ENCODE peak calls at places on chromosomes 7 and 10, in four cellular contexts. One of them, this sample, is unnamed.

GRCh38 chr7:47503283-47503682 is 78.6 kb downstream of the TNS3 start:
- DNase-seq in HepG2: no peak
- DNase-seq in K562: no peak
- DNase-seq in GM12878: no peak
- DNase-seq in this sample: no peak

GRCh38 chr10:55631071-55631654 is 729.9 kb downstream of the ZWINT start:
- DNase-seq in HepG2: no peak
- DNase-seq in K562: peak
- DNase-seq in GM12878: no peak
- DNase-seq in this sample: peak

GRCh38 chr10:30231071-30231652 is 117.9 kb downstream of the MTPAP start:
- DNase-seq in HepG2: peak
- DNase-seq in K562: no peak
- DNase-seq in GM12878: no peak
- DNase-seq in this sample: no peak

GRCh38 chr10:43823237-43823605 is 174.5 kb upstream of the ZNF32 start:
- DNase-seq in HepG2: no peak
- DNase-seq in K562: no peak
- DNase-seq in GM12878: no peak
- DNase-seq in this sample: no peak

GRCh38 chr7:129078455-129078854 is 23.5 kb upstream of the TNPO3 start:
- DNase-seq in HepG2: no peak
- DNase-seq in K562: no peak
- DNase-seq in GM12878: no peak
- DNase-seq in this sample: no peak

GRCh38 chr10:130778166-130778545 is 533.4 kb downstream of the TCERG1L start:
- DNase-seq in HepG2: no peak
- DNase-seq in K562: no peak
- DNase-seq in GM12878: no peak
- DNase-seq in this sample: no peak

GRCh38 chr10:93495654-93496321 is 624 bp upstream of the CEP55 start:
- DNase-seq in HepG2: peak
- DNase-seq in K562: peak
- DNase-seq in GM12878: no peak
- DNase-seq in this sample: peak

GRCh38 chr10:71727429-71728217 is 8.0 kb upstream of the C10orf105 start:
- DNase-seq in HepG2: peak
- DNase-seq in K562: peak
- DNase-seq in GM12878: peak
- DNase-seq in this sample: no peak

GRCh38 chr7:96936621-96937020 is 68.7 kb upstream of the DLX6 start:
- DNase-seq in HepG2: no peak
- DNase-seq in K562: no peak
- DNase-seq in GM12878: no peak
- DNase-seq in this sample: no peak

GRCh38 chr7:2008101-2008935 is 224.4 kb downstream of the MAD1L1 start:
- DNase-seq in HepG2: no peak
- DNase-seq in K562: no peak
- DNase-seq in GM12878: no peak
- DNase-seq in this sample: no peak

GRCh38 chr7:83366629-83367028 is 203.9 kb upstream of the PCLO start:
- DNase-seq in HepG2: no peak
- DNase-seq in K562: no peak
- DNase-seq in GM12878: no peak
- DNase-seq in this sample: no peak

GRCh38 chr10:1532636-1533035 is 204.7 kb downstream of the ADARB2 start:
- DNase-seq in HepG2: no peak
- DNase-seq in K562: no peak
- DNase-seq in GM12878: no peak
- DNase-seq in this sample: no peak

GRCh38 chr10:102261842-102262241 is 16.5 kb downstream of the GBF1 start:
- DNase-seq in HepG2: no peak
- DNase-seq in K562: no peak
- DNase-seq in GM12878: no peak
- DNase-seq in this sample: no peak

GRCh38 chr7:112723416-112723815 is 66.8 kb downstream of the TMEM168 start:
- DNase-seq in HepG2: no peak
- DNase-seq in K562: no peak
- DNase-seq in GM12878: no peak
- DNase-seq in this sample: no peak

GRCh38 chr10:14742815-14743214 is 31.9 kb downstream of the FAM107B start:
- DNase-seq in HepG2: no peak
- DNase-seq in K562: no peak
- DNase-seq in GM12878: peak
- DNase-seq in this sample: no peak

GRCh38 chr10:124357583-124357930 is 61.2 kb downstream of the OAT start:
- DNase-seq in HepG2: no peak
- DNase-seq in K562: no peak
- DNase-seq in GM12878: no peak
- DNase-seq in this sample: no peak

GRCh38 chr10:118046491-118047362 is at the start of gene RAB11FIP2:
- DNase-seq in HepG2: peak
- DNase-seq in K562: peak
- DNase-seq in GM12878: peak
- DNase-seq in this sample: peak

GRCh38 chr10:86824151-86824550 is 67.7 kb downstream of the BMPR1A start:
- DNase-seq in HepG2: no peak
- DNase-seq in K562: no peak
- DNase-seq in GM12878: no peak
- DNase-seq in this sample: no peak

GRCh38 chr10:73922007-73922863 is 11.3 kb downstream of the PLAU start:
- DNase-seq in HepG2: no peak
- DNase-seq in K562: no peak
- DNase-seq in GM12878: no peak
- DNase-seq in this sample: no peak

GRCh38 chr7:146826338-146826737 is 709.7 kb downstream of the CNTNAP2 start:
- DNase-seq in HepG2: no peak
- DNase-seq in K562: no peak
- DNase-seq in GM12878: no peak
- DNase-seq in this sample: no peak

GRCh38 chr10:2674451-2674850 is 392.9 kb upstream of the PFKP start:
- DNase-seq in HepG2: no peak
- DNase-seq in K562: no peak
- DNase-seq in GM12878: no peak
- DNase-seq in this sample: no peak

GRCh38 chr10:70815504-70816219 is at the start of gene SGPL1:
- DNase-seq in HepG2: peak
- DNase-seq in K562: peak
- DNase-seq in GM12878: peak
- DNase-seq in this sample: peak

GRCh38 chr10:97640868-97641811 is 669 bp downstream of the PI4K2A start:
- DNase-seq in HepG2: no peak
- DNase-seq in K562: peak
- DNase-seq in GM12878: no peak
- DNase-seq in this sample: peak

GRCh38 chr10:61298194-61298593 is 155.0 kb downstream of the TMEM26 start:
- DNase-seq in HepG2: no peak
- DNase-seq in K562: no peak
- DNase-seq in GM12878: no peak
- DNase-seq in this sample: no peak

GRCh38 chr10:25875555-25876165 is 58.4 kb upstream of the MYO3A start:
- DNase-seq in HepG2: peak
- DNase-seq in K562: peak
- DNase-seq in GM12878: peak
- DNase-seq in this sample: peak

GRCh38 chr7:22843681-22844309 is 21.1 kb upstream of the TOMM7 start:
- DNase-seq in HepG2: no peak
- DNase-seq in K562: no peak
- DNase-seq in GM12878: no peak
- DNase-seq in this sample: no peak

GRCh38 chr7:100106633-100107032 is 5.2 kb downstream of the AP4M1 start:
- DNase-seq in HepG2: no peak
- DNase-seq in K562: no peak
- DNase-seq in GM12878: no peak
- DNase-seq in this sample: no peak

GRCh38 chr10:68125770-68126169 is 16.5 kb downstream of the MYPN start:
- DNase-seq in HepG2: no peak
- DNase-seq in K562: no peak
- DNase-seq in GM12878: no peak
- DNase-seq in this sample: no peak

GRCh38 chr7:38229386-38229785 is 44.0 kb downstream of the TARP start:
- DNase-seq in HepG2: no peak
- DNase-seq in K562: no peak
- DNase-seq in GM12878: no peak
- DNase-seq in this sample: no peak

GRCh38 chr7:38235606-38236005 is 37.8 kb downstream of the TARP start:
- DNase-seq in HepG2: no peak
- DNase-seq in K562: no peak
- DNase-seq in GM12878: no peak
- DNase-seq in this sample: no peak

DNA sequence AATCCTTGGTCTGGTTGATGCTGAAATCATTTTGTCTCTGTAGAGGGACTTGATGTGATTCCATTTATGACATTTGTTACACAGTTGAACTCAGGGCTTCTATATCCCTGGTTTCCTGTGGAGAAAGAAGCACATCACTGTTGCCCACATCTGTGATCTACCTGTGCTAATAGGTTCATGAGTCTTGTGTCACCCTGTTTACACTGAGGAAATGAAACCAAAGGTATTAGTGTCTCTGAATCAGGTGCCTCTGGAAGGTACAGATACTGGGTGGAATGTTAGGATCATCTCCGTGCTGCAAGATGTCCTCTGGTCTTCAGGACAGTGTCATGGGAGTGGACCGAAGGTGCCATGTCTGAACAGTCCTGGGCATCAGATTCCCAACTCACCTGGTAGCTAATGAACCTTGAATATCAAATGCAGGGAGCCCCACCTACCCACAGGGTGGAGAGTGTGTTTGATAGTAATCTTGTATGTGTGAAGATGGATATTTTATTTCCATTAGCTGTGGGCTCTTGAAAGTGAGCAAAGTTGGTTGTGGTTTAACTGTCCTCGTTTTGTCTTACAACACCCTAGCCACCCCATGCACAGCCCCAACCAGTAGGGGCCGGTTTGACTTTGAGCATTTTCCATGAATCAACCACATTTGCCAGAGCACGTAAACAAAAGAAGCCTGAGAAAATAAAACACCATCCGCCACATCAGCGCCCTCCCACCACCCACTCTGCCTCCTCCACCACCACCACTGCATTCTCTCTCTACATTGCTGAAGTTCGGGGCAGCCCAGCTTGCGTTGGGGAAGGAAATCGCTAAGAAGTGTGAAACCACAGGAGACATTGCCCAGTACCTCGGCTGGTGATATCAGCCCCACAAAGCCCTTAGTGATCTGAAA is 40.7 kb downstream of the TARP start:
- DNase-seq in HepG2: no peak
- DNase-seq in K562: no peak
- DNase-seq in GM12878: peak
- DNase-seq in this sample: no peak
- TF ChIP-seq TARDBP in HepG2: no peak
- TF ChIP-seq TARDBP in K562: no peak
- TF ChIP-seq TARDBP in GM12878: no peak
- TF ChIP-seq TARDBP in this sample: no peak

DNA sequence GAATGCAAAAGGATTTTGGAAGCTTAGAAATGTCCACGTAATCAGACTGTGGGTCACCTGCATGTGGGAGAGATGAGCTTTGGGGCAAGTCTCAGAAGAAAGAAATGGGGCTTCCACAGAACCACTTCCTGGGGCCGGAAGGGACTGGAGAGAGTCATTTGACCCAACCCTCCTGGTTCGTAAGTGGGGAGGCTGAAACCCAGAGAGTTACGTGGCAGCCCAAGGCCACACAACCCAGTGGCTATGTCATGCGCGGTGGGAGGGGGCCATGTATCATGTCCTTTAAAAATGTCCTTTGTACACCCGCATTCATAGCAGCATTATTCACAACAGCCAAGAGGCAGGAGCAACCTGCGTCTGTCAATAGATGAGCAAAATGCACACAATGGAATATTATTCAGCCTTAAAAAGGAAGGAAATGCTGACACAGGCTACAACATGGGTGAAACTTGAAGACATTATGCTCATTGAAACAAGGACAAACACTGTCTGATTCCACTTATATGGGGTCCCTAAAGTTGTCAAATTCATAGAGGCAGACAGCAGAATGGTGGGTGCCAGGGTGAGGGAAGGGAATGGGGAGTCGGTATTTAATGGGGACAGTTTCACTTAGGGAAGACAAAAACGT is 15.1 kb downstream of the CAMK2B start:
- DNase-seq in HepG2: no peak
- DNase-seq in K562: no peak
- DNase-seq in GM12878: no peak
- DNase-seq in this sample: no peak
- TF ChIP-seq TARDBP in HepG2: no peak
- TF ChIP-seq TARDBP in K562: no peak
- TF ChIP-seq TARDBP in GM12878: no peak
- TF ChIP-seq TARDBP in this sample: no peak

GRCh38 chr7:94578615-94579014 is 69.0 kb downstream of the CASD1 start:
- DNase-seq in HepG2: no peak
- DNase-seq in K562: no peak
- DNase-seq in GM12878: no peak
- DNase-seq in this sample: no peak
- TF ChIP-seq TARDBP in HepG2: no peak
- TF ChIP-seq TARDBP in K562: no peak
- TF ChIP-seq TARDBP in GM12878: no peak
- TF ChIP-seq TARDBP in this sample: no peak

DNA sequence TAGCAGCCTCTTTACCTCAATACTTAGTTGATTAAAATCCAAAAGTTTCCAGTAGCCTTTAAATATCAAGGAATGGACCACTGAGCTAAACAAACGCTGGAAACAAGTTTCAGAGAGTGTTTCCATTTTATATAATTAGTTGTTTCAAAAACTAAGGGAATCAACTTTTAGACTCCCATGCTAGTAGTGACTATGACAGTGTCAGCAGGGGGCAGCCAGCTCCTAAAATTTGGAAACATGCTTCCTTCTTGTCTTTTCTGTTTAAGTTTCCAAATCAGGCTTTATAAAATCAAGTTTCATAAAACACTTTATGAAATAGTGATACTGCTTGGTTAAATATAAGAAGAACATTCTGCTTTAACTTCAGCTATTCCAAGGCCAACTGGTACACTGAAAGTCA is 138.2 kb upstream of the TMEM229A start:
- DNase-seq in HepG2: no peak
- DNase-seq in K562: no peak
- DNase-seq in GM12878: no peak
- DNase-seq in this sample: no peak
- TF ChIP-seq TARDBP in HepG2: no peak
- TF ChIP-seq TARDBP in K562: no peak
- TF ChIP-seq TARDBP in GM12878: no peak
- TF ChIP-seq TARDBP in this sample: no peak

GRCh38 chr7:106982415-106982814 is 62.1 kb upstream of the PRKAR2B start:
- DNase-seq in HepG2: no peak
- DNase-seq in K562: no peak
- DNase-seq in GM12878: no peak
- DNase-seq in this sample: no peak
- TF ChIP-seq TARDBP in HepG2: no peak
- TF ChIP-seq TARDBP in K562: no peak
- TF ChIP-seq TARDBP in GM12878: no peak
- TF ChIP-seq TARDBP in this sample: no peak

GRCh38 chr7:118153551-118154177 is 30.3 kb upstream of the LSM8 start:
- DNase-seq in HepG2: peak
- DNase-seq in K562: peak
- DNase-seq in GM12878: no peak
- DNase-seq in this sample: peak

GRCh38 chr7:118158766-118159165 is 25.2 kb upstream of the LSM8 start:
- DNase-seq in HepG2: no peak
- DNase-seq in K562: no peak
- DNase-seq in GM12878: no peak
- DNase-seq in this sample: no peak
- TF ChIP-seq TARDBP in HepG2: no peak
- TF ChIP-seq TARDBP in K562: no peak
- TF ChIP-seq TARDBP in GM12878: no peak
- TF ChIP-seq TARDBP in this sample: no peak

GRCh38 chr10:47160967-47161366 is 139.0 kb upstream of the GDF10 start:
- DNase-seq in HepG2: no peak
- DNase-seq in K562: no peak
- DNase-seq in GM12878: no peak
- DNase-seq in this sample: no peak
- TF ChIP-seq TARDBP in HepG2: no peak
- TF ChIP-seq TARDBP in K562: no peak
- TF ChIP-seq TARDBP in GM12878: no peak
- TF ChIP-seq TARDBP in this sample: no peak